ENCODE peak calls at places on chromosomes 12 and 14, in ten cellular contexts. O is cardiac muscle cell; R is AG04450; F is heart right ventricle; S is lower lobe of right lung; M is naive thymus-derived CD4-positive, alpha-beta T cell; G is tibial artery; P is caudate nucleus; I is SJSA1; A is SK-N-MC. U is an unnamed sample.

GRCh38 chr12:131684015-131684725 is 26.7 kb upstream of the SFSWAP start:
- DNase-seq in O (no peak), R (no peak), F (no peak), S (no peak), M (no peak), G (no peak), P (no peak), I (no peak), A (no peak), U (no peak)

GRCh38 chr12:94879542-94879941 is 124.0 kb downstream of the NDUFA12 start:
- DNase-seq in O (peak), R (no peak), F (no peak), S (no peak), M (no peak), G (no peak), P (no peak), I (no peak), A (peak), U (no peak)

GRCh38 chr14:50822501-50823042 is 8.4 kb downstream of the NIN start:
- DNase-seq in O (no peak), R (no peak), F (no peak), S (no peak), M (no peak), G (no peak), P (no peak), I (no peak), A (no peak), U (no peak)

GRCh38 chr12:62032838-62033237 is 227.4 kb upstream of the USP15 start:
- DNase-seq in O (no peak), R (no peak), F (no peak), S (no peak), M (no peak), G (no peak), P (no peak), I (peak), A (no peak), U (no peak)

GRCh38 chr12:45220366-45220931 is 4.6 kb downstream of the ANO6 start:
- DNase-seq in O (no peak), R (no peak), F (no peak), S (no peak), M (no peak), G (no peak), P (no peak), I (no peak), A (no peak), U (no peak)

GRCh38 chr12:58750484-58750883 is 169.8 kb downstream of the LRIG3 start:
- DNase-seq in O (no peak), R (peak), F (no peak), S (no peak), M (no peak), G (no peak), P (no peak), I (peak), A (no peak), U (no peak)

GRCh38 chr14:81710232-81710845 is 176.7 kb upstream of the SEL1L start:
- DNase-seq in O (peak), R (no peak), F (peak), S (no peak), M (no peak), G (no peak), P (no peak), I (no peak), A (peak), U (no peak)

GRCh38 chr12:3018284-3019004 is 58.7 kb upstream of the TSPAN9 start:
- DNase-seq in O (no peak), R (no peak), F (no peak), S (no peak), M (no peak), G (no peak), P (no peak), I (peak), A (no peak), U (no peak)

GRCh38 chr12:93595336-93595735 is 22.9 kb downstream of the SOCS2 start:
- DNase-seq in O (no peak), R (no peak), F (no peak), S (no peak), M (no peak), G (no peak), P (no peak), I (no peak), A (no peak), U (no peak)

GRCh38 chr14:61174395-61175386 is 106.4 kb downstream of the TMEM30B start:
- DNase-seq in O (no peak), R (no peak), F (no peak), S (no peak), M (no peak), G (no peak), P (no peak), I (no peak), A (peak), U (no peak)

GRCh38 chr14:89723930-89724915 is 230.3 kb downstream of the EFCAB11 start:
- DNase-seq in O (no peak), R (no peak), F (no peak), S (no peak), M (no peak), G (no peak), P (no peak), I (peak), A (no peak), U (no peak)

GRCh38 chr14:46344327-46344937 is 307.1 kb downstream of the RPL10L start:
- DNase-seq in O (peak), R (no peak), F (no peak), S (no peak), M (no peak), G (no peak), P (no peak), I (no peak), A (no peak), U (no peak)

GRCh38 chr12:65803253-65803652 is 21.0 kb upstream of the HMGA2 start:
- DNase-seq in O (no peak), R (no peak), F (no peak), S (no peak), M (no peak), G (no peak), P (no peak), I (peak), A (no peak), U (no peak)

GRCh38 chr12:19689801-19690472 is 250.6 kb downstream of the AEBP2 start:
- DNase-seq in O (no peak), R (no peak), F (no peak), S (no peak), M (no peak), G (no peak), P (no peak), I (no peak), A (no peak), U (no peak)

GRCh38 chr12:12178545-12178944 is 88.3 kb downstream of the LRP6 start:
- DNase-seq in O (no peak), R (no peak), F (no peak), S (no peak), M (no peak), G (no peak), P (no peak), I (no peak), A (peak), U (no peak)

GRCh38 chr12:38601970-38602369 is 285.4 kb downstream of the ALG10B start:
- DNase-seq in O (no peak), R (no peak), F (no peak), S (no peak), M (no peak), G (no peak), P (no peak), I (no peak), A (no peak), U (no peak)

GRCh38 chr12:32431025-32431424 is 31.7 kb downstream of the FGD4 start:
- DNase-seq in O (no peak), R (no peak), F (no peak), S (no peak), M (no peak), G (no peak), P (no peak), I (no peak), A (no peak), U (no peak)

GRCh38 chr12:95718001-95718400 is 72.6 kb downstream of the NTN4 start:
- DNase-seq in O (no peak), R (no peak), F (no peak), S (no peak), M (no peak), G (no peak), P (no peak), I (no peak), A (no peak), U (no peak)

GRCh38 chr12:98745578-98746391 is 100.7 kb downstream of the APAF1 start:
- DNase-seq in O (peak), R (no peak), F (no peak), S (no peak), M (peak), G (no peak), P (no peak), I (no peak), A (no peak), U (peak)

GRCh38 chr12:89414851-89415250 is 62.5 kb upstream of the DUSP6 start:
- DNase-seq in O (no peak), R (no peak), F (no peak), S (no peak), M (no peak), G (no peak), P (no peak), I (no peak), A (no peak), U (no peak)

GRCh38 chr12:131105736-131106356 is 152.1 kb downstream of the ADGRD1 start:
- DNase-seq in O (no peak), R (no peak), F (no peak), S (no peak), M (peak), G (peak), P (peak), I (no peak), A (no peak), U (no peak)

GRCh38 chr12:52691076-52691764 is 11.0 kb upstream of the KRT1 start:
- DNase-seq in O (peak), R (no peak), F (no peak), S (no peak), M (peak), G (no peak), P (no peak), I (peak), A (no peak), U (no peak)

GRCh38 chr14:70162353-70162752 is 26.4 kb downstream of the SLC8A3 start:
- DNase-seq in O (no peak), R (no peak), F (no peak), S (no peak), M (no peak), G (no peak), P (no peak), I (no peak), A (no peak), U (no peak)

GRCh38 chr14:65260786-65261185 is 151.7 kb upstream of the FUT8 start:
- DNase-seq in O (no peak), R (peak), F (no peak), S (no peak), M (no peak), G (no peak), P (no peak), I (no peak), A (no peak), U (no peak)

GRCh38 chr12:66678640-66679268 is at the start of gene GRIP1:
- DNase-seq in O (no peak), R (no peak), F (no peak), S (no peak), M (no peak), G (no peak), P (no peak), I (no peak), A (no peak), U (no peak)

GRCh38 chr12:45216297-45216982 is 545 bp downstream of the ANO6 start:
- DNase-seq in O (peak), R (no peak), F (peak), S (peak), M (peak), G (peak), P (no peak), I (peak), A (no peak), U (peak)

GRCh38 chr14:75460402-75460801 is 32.6 kb downstream of the JDP2 start:
- DNase-seq in O (no peak), R (no peak), F (no peak), S (no peak), M (no peak), G (no peak), P (no peak), I (no peak), A (no peak), U (no peak)

GRCh38 chr14:39755269-39755878 is 323.1 kb upstream of the FBXO33 start:
- DNase-seq in O (no peak), R (no peak), F (no peak), S (no peak), M (no peak), G (no peak), P (no peak), I (no peak), A (no peak), U (no peak)

DNA sequence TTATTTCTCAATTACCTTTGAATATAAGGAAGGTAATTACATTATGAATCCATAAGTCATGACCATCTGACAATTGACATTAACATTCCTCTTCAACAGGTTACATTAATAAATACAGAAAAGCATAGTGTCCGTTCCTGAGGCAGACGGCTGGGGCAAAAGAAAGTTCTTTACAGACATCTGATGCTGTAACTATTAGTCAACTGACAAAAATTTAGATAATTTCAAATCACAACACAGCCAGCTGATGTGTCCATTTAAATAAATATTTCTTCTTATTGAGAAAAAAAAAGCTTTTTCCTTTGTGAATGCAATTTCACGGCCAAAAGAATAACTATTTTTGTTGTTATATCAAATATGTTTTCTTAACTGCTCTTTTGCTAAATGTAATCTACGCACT is 9.2 kb upstream of the PYROXD1 start:
- DNase-seq in O (no peak), R (no peak), F (no peak), S (no peak), M (no peak), G (no peak), P (no peak), I (no peak), A (no peak), U (no peak)
- H3K27ac ChIP-seq in O (no peak), R (no peak), F (no peak), S (no peak), M (no peak), G (no peak), P (no peak), I (peak), A (no peak), U (no peak)

GRCh38 chr12:105218434-105218833 is 17.5 kb downstream of the APPL2 start:
- DNase-seq in O (peak), R (no peak), F (peak), S (no peak), M (no peak), G (no peak), P (no peak), I (peak), A (no peak), U (no peak)

GRCh38 chr12:105212431-105212830 is 23.5 kb downstream of the APPL2 start:
- DNase-seq in O (no peak), R (no peak), F (no peak), S (no peak), M (no peak), G (no peak), P (no peak), I (peak), A (no peak), U (no peak)

GRCh38 chr12:105219261-105220018 is 16.5 kb downstream of the APPL2 start:
- DNase-seq in O (no peak), R (no peak), F (no peak), S (no peak), M (no peak), G (no peak), P (no peak), I (no peak), A (no peak), U (no peak)

GRCh38 chr12:105214141-105214540 is 21.8 kb downstream of the APPL2 start:
- DNase-seq in O (no peak), R (no peak), F (no peak), S (no peak), M (no peak), G (no peak), P (no peak), I (no peak), A (no peak), U (no peak)

DNA sequence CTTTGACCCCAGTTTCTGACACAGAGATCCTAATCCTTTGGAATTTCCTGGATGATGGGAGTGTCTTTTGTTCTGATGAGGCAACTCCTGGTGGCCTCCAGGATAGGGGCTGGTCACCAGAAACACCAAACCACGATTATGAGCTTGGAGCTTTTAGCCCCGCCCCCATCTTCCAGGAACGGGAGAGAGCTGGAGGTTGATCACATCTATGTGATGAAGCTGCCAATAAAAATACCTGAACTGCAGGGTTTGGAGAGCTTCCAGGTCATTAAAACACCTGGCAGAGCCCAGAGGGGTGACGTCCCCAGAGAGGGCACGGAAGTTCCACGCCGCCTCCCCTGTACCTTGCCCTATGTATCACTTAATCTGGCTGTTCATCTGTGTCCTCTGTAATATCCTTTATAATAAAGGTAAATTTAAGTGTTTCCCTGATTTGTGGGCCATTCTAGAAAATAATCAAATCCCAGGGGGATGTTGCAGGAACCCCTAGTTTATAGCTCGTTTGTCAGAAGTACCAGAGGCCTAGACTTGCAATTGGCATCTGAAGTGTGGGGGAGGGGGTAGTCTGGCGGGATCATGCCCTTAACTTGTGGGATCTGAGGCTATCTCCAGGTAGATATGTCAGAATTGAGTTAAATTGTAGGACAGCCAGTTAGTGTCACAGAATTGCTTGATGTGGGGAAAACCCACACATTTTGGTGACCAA is 21.2 kb downstream of the APPL2 start:
- DNase-seq in O (no peak), R (no peak), F (no peak), S (no peak), M (no peak), G (no peak), P (no peak), I (peak), A (no peak), U (no peak)
- H3K27ac ChIP-seq in O (no peak), R (no peak), F (no peak), S (no peak), M (no peak), G (no peak), P (no peak), I (peak), A (no peak), U (no peak)

GRCh38 chr14:73943083-73943482 is 6.8 kb downstream of the FAM161B start:
- DNase-seq in O (no peak), R (peak), F (no peak), S (no peak), M (no peak), G (peak), P (no peak), I (no peak), A (no peak), U (no peak)
- H3K27ac ChIP-seq in O (no peak), R (no peak), F (no peak), S (no peak), M (no peak), G (peak), P (no peak), I (no peak), A (no peak), U (no peak)

DNA sequence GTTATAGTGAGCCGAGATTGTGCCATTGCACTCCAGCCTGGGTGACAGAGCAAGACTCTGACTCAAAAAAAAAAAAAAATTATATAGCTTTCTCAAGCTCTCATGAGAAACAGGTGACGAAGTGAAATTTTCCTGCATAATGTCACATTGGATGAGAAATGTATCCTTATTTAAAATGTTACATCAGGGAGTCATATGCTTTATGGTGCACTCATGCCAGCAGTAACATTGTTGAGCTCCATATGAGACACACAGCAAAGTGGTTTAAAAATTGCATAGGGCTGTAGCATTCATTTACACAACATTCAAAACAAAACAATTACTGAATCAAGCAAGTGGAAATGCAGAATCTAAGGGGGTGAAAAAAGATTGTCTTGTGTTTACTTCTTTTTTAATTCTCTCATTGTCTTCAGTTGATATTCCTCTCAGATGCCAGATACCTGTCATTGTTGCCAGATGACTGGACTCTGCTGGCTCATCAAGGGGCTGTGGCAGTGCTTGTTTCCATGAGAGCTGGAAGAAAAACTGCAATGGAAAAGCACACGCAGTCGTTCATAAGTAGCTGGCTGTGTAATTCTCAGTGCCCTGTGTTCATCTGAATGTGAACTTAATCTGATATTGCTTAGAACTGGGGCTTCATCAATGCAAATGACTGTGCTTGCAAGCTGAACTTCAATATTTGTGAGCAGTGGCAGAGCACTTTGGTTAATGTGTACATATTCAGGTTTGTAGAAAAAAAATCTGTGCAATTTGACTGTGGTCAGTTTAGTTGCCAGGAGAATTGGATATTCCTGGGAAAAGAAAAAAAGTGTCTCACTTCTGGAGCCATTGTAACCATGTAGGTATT is 305.5 kb downstream of the RAD51B start:
- DNase-seq in O (no peak), R (no peak), F (no peak), S (no peak), M (no peak), G (no peak), P (no peak), I (peak), A (no peak), U (no peak)
- H3K27ac ChIP-seq in O (no peak), R (no peak), F (no peak), S (no peak), M (no peak), G (peak), P (peak), I (peak), A (peak), U (no peak)

DNA sequence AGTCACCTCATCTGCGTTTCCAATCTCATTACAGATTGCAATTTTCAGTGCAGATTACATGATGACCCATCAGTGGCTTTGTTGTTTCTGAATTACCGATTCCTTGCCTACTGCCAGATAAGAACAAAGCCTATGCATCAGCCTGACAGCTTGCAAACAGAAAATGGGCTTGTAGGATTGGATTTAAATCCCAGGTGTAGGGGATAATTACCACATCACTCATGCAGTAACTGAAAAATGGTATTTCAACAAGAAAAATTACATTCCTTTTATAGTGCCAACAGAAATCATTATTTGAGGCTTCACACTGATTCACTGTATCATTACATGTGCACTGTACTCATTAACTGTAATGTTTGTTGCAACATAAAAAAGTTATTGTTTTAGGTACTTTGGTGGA is 689.1 kb downstream of the NOVA1 start:
- DNase-seq in O (no peak), R (no peak), F (no peak), S (no peak), M (no peak), G (no peak), P (no peak), I (no peak), A (no peak), U (no peak)
- H3K27ac ChIP-seq in O (no peak), R (no peak), F (no peak), S (no peak), M (no peak), G (no peak), P (no peak), I (no peak), A (no peak), U (no peak)

GRCh38 chr12:110687770-110688169 is 1.1 kb downstream of the HVCN1 start:
- DNase-seq in O (no peak), R (no peak), F (no peak), S (no peak), M (no peak), G (no peak), P (no peak), I (no peak), A (no peak), U (no peak)
- H3K27ac ChIP-seq in O (no peak), R (no peak), F (no peak), S (no peak), M (peak), G (no peak), P (no peak), I (no peak), A (no peak), U (no peak)

U was measured in substantia nigra.